ENCODE peak calls at places on chromosomes 4 and X, in six cellular contexts. P is OCI-LY7, Z is neural crest cell, U is A549, N is astrocyte of the spinal cord, H is cardiac muscle cell. C is an unnamed sample.

GRCh38 chr4:108730579-108730978 is 32.3 kb downstream of the ETNPPL start:
- DNase-seq in P (no peak), U (no peak), Z (no peak), H (no peak), N (no peak), C (no peak)

GRCh38 chrX:13001097-13001496 is 26.2 kb downstream of the TMSB4X start:
- DNase-seq in P (no peak), N (no peak), Z (no peak), U (no peak), H (no peak), C (no peak)

GRCh38 chr4:121072080-121072835 is at the start of gene NDNF:
- DNase-seq in U (no peak), Z (peak), H (peak), N (peak), P (no peak), C (peak)

GRCh38 chr4:185165605-185166063 is 22.6 kb downstream of the SLC25A4 start:
- DNase-seq in Z (no peak), N (peak), H (peak), P (no peak), U (no peak), C (no peak)

GRCh38 chr4:139184129-139184528 is 7.1 kb upstream of the ELF2 start:
- DNase-seq in P (peak), U (no peak), Z (no peak), H (peak), N (peak), C (no peak)

GRCh38 chr4:152372444-152372843 is 163.4 kb downstream of the FBXW7 start:
- DNase-seq in P (no peak), U (no peak), H (no peak), Z (no peak), N (no peak), C (no peak)

GRCh38 chr4:135371137-135371536 is 1169.5 kb upstream of the PABPC4L start:
- DNase-seq in U (no peak), Z (peak), H (no peak), P (no peak), N (no peak), C (peak)

GRCh38 chr4:151489462-151490203 is 80.7 kb downstream of the FHIP1A start:
- DNase-seq in P (no peak), H (no peak), U (no peak), N (no peak), Z (no peak), C (no peak)

GRCh38 chr4:60952921-60953320 is 247.2 kb upstream of the ADGRL3 start:
- DNase-seq in Z (no peak), H (peak), P (no peak), U (no peak), N (no peak), C (no peak)

GRCh38 chr4:175536852-175537453 is 275.1 kb downstream of the GPM6A start:
- DNase-seq in N (peak), U (peak), Z (peak), H (peak), P (peak), C (peak)

GRCh38 chrX:101460669-101461068 is 24.6 kb upstream of the ARMCX4 start:
- DNase-seq in H (no peak), Z (no peak), P (no peak), N (no peak), U (no peak), C (no peak)

GRCh38 chr4:88196523-88197185 is 38.2 kb upstream of the ABCG2 start:
- DNase-seq in H (no peak), P (no peak), N (no peak), Z (no peak), U (no peak), C (no peak)

GRCh38 chr4:181820518-181820917 is 422.7 kb upstream of the TENM3 start:
- DNase-seq in Z (no peak), N (peak), P (no peak), U (no peak), H (no peak), C (no peak)

GRCh38 chrX:93932471-93933220 is 258.6 kb downstream of the FAM133A start:
- DNase-seq in Z (no peak), N (no peak), U (no peak), P (no peak), H (no peak), C (no peak)

GRCh38 chrX:97039363-97040029 is 155.8 kb downstream of the RPA4 start:
- DNase-seq in P (no peak), U (no peak), Z (no peak), N (peak), H (peak), C (no peak)

GRCh38 chr4:17447675-17448298 is 64.1 kb downstream of the QDPR start:
- DNase-seq in U (peak), P (peak), Z (peak), N (peak), H (peak), C (peak)

GRCh38 chr4:160825644-160826338 is 1338.0 kb downstream of the FSTL5 start:
- DNase-seq in N (no peak), P (no peak), Z (no peak), U (no peak), H (no peak), C (no peak)

GRCh38 chr4:2247128-2248043 is 5.5 kb upstream of the HAUS3 start:
- DNase-seq in Z (no peak), N (no peak), P (no peak), U (no peak), H (no peak), C (peak)

GRCh38 chr4:152719291-152719690 is 39.5 kb upstream of the TMEM154 start:
- DNase-seq in P (no peak), U (no peak), Z (no peak), N (no peak), H (no peak), C (no peak)

GRCh38 chr4:163553146-163553545 is 58.7 kb downstream of the TMA16 start:
- DNase-seq in Z (no peak), U (no peak), H (no peak), P (no peak), N (no peak), C (no peak)

GRCh38 chr4:69781458-69782418 is 21.3 kb upstream of the SULT1B1 start:
- DNase-seq in P (no peak), H (no peak), Z (no peak), N (no peak), U (no peak), C (no peak)

GRCh38 chr4:3788366-3788660 is 22.1 kb downstream of the ADRA2C start:
- DNase-seq in N (no peak), P (no peak), U (no peak), H (no peak), Z (no peak), C (no peak)

GRCh38 chr4:114807759-114808404 is 209.3 kb downstream of the UGT8 start:
- DNase-seq in N (peak), Z (no peak), P (peak), H (peak), U (peak), C (peak)

GRCh38 chr4:10732235-10732975 is 47.8 kb upstream of the CLNK start:
- DNase-seq in P (no peak), H (no peak), Z (no peak), U (no peak), N (peak), C (no peak)

GRCh38 chrX:49960061-49960460 is 37.7 kb downstream of the CLCN5 start:
- DNase-seq in N (peak), P (no peak), Z (no peak), H (no peak), U (no peak), C (no peak)

GRCh38 chrX:98331407-98331806 is 1447.7 kb downstream of the RPA4 start:
- DNase-seq in N (no peak), U (no peak), P (no peak), Z (no peak), H (no peak), C (no peak)

GRCh38 chr4:107825072-107825789 is 499 bp downstream of the SGMS2 start:
- DNase-seq in Z (peak), U (peak), H (peak), P (no peak), N (peak), C (peak)

GRCh38 chr4:76803522-76803921 is 94.4 kb downstream of the SOWAHB start:
- DNase-seq in H (peak), Z (no peak), N (peak), U (no peak), P (no peak), C (no peak)

GRCh38 chr4:83651846-83652245 is 115.9 kb downstream of the GPAT3 start:
- DNase-seq in Z (no peak), U (no peak), N (no peak), P (no peak), H (no peak), C (no peak)

GRCh38 chrX:42694260-42694815 is 83.6 kb downstream of the PPP1R2C start:
- DNase-seq in H (no peak), P (no peak), Z (no peak), U (no peak), N (no peak), C (no peak)

GRCh38 chr4:8331567-8331955 is 62.0 kb downstream of the HTRA3 start:
- DNase-seq in H (no peak), Z (no peak), N (no peak), U (no peak), P (no peak), C (no peak)

DNA sequence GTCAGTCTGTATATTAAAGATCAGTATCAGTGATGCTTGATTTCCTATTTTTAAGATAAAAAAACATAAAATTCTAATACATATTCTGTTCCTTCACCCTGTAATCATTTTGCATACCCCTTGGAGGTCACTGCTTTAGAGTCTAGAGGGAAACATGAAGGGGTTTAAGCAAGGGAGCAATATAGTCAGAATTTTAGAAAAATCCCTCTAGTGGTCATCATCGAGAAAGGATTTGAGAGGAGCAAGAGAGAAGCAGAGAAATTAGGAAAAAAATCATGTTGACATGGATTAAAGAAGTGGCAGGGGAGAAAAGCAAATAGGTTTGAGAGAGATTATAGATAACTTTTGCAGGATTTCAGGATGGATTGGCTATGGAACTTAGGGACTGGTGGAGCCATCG is 11.1 kb downstream of the APEX2 start:
- DNase-seq in P (peak), U (no peak), H (no peak), Z (no peak), N (no peak), C (no peak)
- TF ChIP-seq CTCF in P (peak), U (peak), H (peak), Z (peak), N (peak), C (peak)

DNA sequence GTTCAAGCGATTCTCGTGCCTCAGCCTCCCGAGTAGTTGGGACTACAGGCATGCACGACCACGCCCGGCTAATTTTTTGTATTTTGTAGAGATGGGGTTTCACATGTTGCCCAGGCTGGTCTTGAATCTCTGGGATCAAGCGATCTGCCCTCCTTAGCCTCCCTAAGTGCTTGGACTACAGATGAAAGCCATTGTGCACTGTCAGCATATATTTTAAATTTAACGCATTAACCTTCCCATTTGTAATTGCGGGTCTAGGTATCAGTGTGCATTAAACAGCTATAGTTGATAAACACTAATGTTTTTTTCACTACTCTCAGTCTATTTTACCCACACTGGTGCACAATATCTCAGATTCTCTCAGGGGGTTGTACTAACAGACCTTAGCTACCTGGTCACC is 1930.8 kb downstream of the C4orf33 start:
- DNase-seq in U (no peak), H (no peak), P (no peak), N (no peak), Z (no peak), C (no peak)
- TF ChIP-seq CTCF in U (no peak), H (no peak), P (no peak), N (no peak), Z (no peak), C (no peak)

GRCh38 chrX:104253567-104254441 is 929 bp downstream of the ESX1 start:
- DNase-seq in U (peak), Z (peak), H (peak), P (no peak), N (no peak), C (peak)
- TF ChIP-seq CTCF in U (peak), Z (peak), H (peak), P (no peak), N (peak), C (no peak)

GRCh38 chr4:102717448-102718092 is 43.2 kb downstream of the MANBA start:
- DNase-seq in H (no peak), N (no peak), U (no peak), P (no peak), Z (no peak), C (no peak)

GRCh38 chr4:102707150-102707549 is 53.6 kb downstream of the MANBA start:
- DNase-seq in H (no peak), U (no peak), P (no peak), N (no peak), Z (no peak), C (no peak)

GRCh38 chr4:102715057-102715456 is 45.7 kb downstream of the MANBA start:
- DNase-seq in N (no peak), U (no peak), H (no peak), P (no peak), Z (no peak), C (no peak)

GRCh38 chr4:102710986-102711385 is 49.8 kb downstream of the MANBA start:
- DNase-seq in P (no peak), U (no peak), N (no peak), H (no peak), Z (no peak), C (no peak)

GRCh38 chr4:102713096-102713495 is 47.7 kb downstream of the MANBA start:
- DNase-seq in U (peak), Z (no peak), P (no peak), N (no peak), H (peak), C (no peak)
- TF ChIP-seq CTCF in U (no peak), Z (no peak), P (no peak), N (no peak), H (no peak), C (no peak)

GRCh38 chrX:15598031-15598430 is 2.7 kb downstream of the ACE2 start:
- DNase-seq in H (no peak), U (no peak), P (no peak), N (no peak), Z (no peak), C (no peak)

GRCh38 chrX:15600071-15600470 is 689 bp downstream of the ACE2 start:
- DNase-seq in N (no peak), P (no peak), Z (no peak), H (no peak), U (no peak), C (no peak)

DNA sequence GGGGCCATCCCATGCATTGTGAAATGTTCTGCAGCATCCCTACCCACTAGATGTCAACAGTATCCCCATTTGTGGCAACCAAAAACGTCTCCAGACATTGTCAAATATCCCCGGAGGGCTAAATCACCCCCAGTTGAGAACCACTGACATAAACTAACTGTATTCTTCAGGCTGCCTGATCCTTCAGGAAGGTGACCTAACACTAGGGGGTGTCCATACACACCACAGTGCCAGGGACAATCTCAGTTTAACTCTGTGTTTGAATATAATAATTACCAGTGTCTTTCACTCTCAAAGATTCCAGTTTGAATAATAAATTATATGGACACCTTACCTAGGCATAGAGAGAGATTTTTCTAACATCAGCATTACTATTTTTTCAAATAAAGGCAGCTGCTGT is 6.4 kb downstream of the ACE2 start:
- DNase-seq in U (no peak), N (no peak), P (no peak), Z (no peak), H (no peak), C (no peak)
- TF ChIP-seq CTCF in U (no peak), N (peak), P (peak), Z (no peak), H (no peak), C (no peak)